ENCODE peak calls at places on chromosomes 2 and 18, in seven cellular contexts. Z, Y, P, R, D, L and X are unnamed samples.

GRCh38 chr2:187553908-187554703 is at the start of gene TFPI:
- DNase-seq in Z (peak; percentile 70), Y (peak; percentile 57), P (no peak), R (no peak), D (no peak), L (no peak), X (peak; percentile 33)

GRCh38 chr2:15223887-15224286 is 337.2 kb downstream of the NBAS start:
- DNase-seq in Z (peak; percentile 47), Y (no peak), P (no peak), R (no peak), D (no peak), L (no peak), X (no peak)

GRCh38 chr18:54675076-54675475 is 84.0 kb downstream of the DYNAP start:
- DNase-seq in Z (no peak), Y (no peak), P (no peak), R (no peak), D (no peak), L (no peak), X (no peak)

GRCh38 chr2:173414823-173415322 is 60.2 kb downstream of the CDCA7 start:
- DNase-seq in Z (peak; percentile 50), Y (no peak), P (no peak), R (no peak), D (no peak), L (no peak), X (no peak)

GRCh38 chr2:210366675-210367080 is 51.7 kb upstream of the MYL1 start:
- DNase-seq in Z (no peak), Y (no peak), P (no peak), R (no peak), D (no peak), L (no peak), X (no peak)

GRCh38 chr2:100822587-100823248 is 2.8 kb downstream of the NPAS2 start:
- DNase-seq in Z (no peak), Y (peak; percentile 19), P (no peak), R (no peak), D (no peak), L (no peak), X (no peak)

GRCh38 chr2:53751728-53752127 is 15.9 kb upstream of the CHAC2 start:
- DNase-seq in Z (no peak), Y (no peak), P (no peak), R (no peak), D (no peak), L (no peak), X (no peak)

GRCh38 chr2:43736637-43737036 is 37.2 kb upstream of the DYNC2LI1 start:
- DNase-seq in Z (no peak), Y (no peak), P (no peak), R (no peak), D (no peak), L (no peak), X (no peak)

GRCh38 chr2:197286805-197287595 is 23.6 kb downstream of the ANKRD44 start:
- DNase-seq in Z (peak; percentile 90), Y (peak; percentile 71), P (no peak), R (peak; percentile 65), D (peak; percentile 59), L (no peak), X (peak; percentile 49)

GRCh38 chr18:68676913-68677312 is 38.0 kb downstream of the TMX3 start:
- DNase-seq in Z (no peak), Y (no peak), P (no peak), R (no peak), D (no peak), L (no peak), X (no peak)

GRCh38 chr2:136765256-136765735 is at the start of gene THSD7B:
- DNase-seq in Z (no peak), Y (no peak), P (peak; percentile 69), R (no peak), D (no peak), L (no peak), X (no peak)

GRCh38 chr2:135257383-135258090 is 205.4 kb downstream of the RAB3GAP1 start:
- DNase-seq in Z (no peak), Y (no peak), P (no peak), R (no peak), D (no peak), L (no peak), X (no peak)

GRCh38 chr2:44077942-44078511 is 82.2 kb upstream of the LRPPRC start:
- DNase-seq in Z (no peak), Y (no peak), P (no peak), R (no peak), D (no peak), L (no peak), X (no peak)

GRCh38 chr2:218392891-218393462 is 6.7 kb upstream of the CTDSP1 start:
- DNase-seq in Z (no peak), Y (no peak), P (peak; percentile 27), R (no peak), D (no peak), L (no peak), X (no peak)

GRCh38 chr18:13267517-13267916 is 49.0 kb downstream of the LDLRAD4 start:
- DNase-seq in Z (no peak), Y (no peak), P (no peak), R (no peak), D (no peak), L (no peak), X (no peak)

GRCh38 chr2:191688934-191689695 is 11.2 kb downstream of the NABP1 start:
- DNase-seq in Z (peak; percentile 48), Y (no peak), P (no peak), R (no peak), D (no peak), L (no peak), X (no peak)

GRCh38 chr2:100365434-100365833 is 43.1 kb upstream of the LONRF2 start:
- DNase-seq in Z (peak; percentile 62), Y (no peak), P (no peak), R (no peak), D (peak; percentile 44), L (no peak), X (no peak)

GRCh38 chr2:314561-315336 is 26.9 kb upstream of the ALKAL2 start:
- DNase-seq in Z (no peak), Y (no peak), P (no peak), R (no peak), D (no peak), L (no peak), X (no peak)

GRCh38 chr18:73717570-73717969 is 430.1 kb downstream of the FBXO15 start:
- DNase-seq in Z (no peak), Y (no peak), P (no peak), R (no peak), D (no peak), L (no peak), X (no peak)

GRCh38 chr2:44362207-44363015 is 664 bp downstream of the CAMKMT start:
- DNase-seq in Z (peak; percentile 36), Y (peak; percentile 49), P (peak; percentile 49), R (peak; percentile 49), D (peak; percentile 42), L (peak; percentile 67), X (peak; percentile 36)

GRCh38 chr2:233571001-233571400 is 4.4 kb upstream of the USP40 start:
- DNase-seq in Z (no peak), Y (no peak), P (no peak), R (no peak), D (no peak), L (no peak), X (no peak)

GRCh38 chr2:144995482-144995881 is 475.6 kb upstream of the ZEB2 start:
- DNase-seq in Z (no peak), Y (no peak), P (no peak), R (no peak), D (no peak), L (no peak), X (no peak)

GRCh38 chr2:8394569-8395359 is 287.1 kb upstream of the ID2 start:
- DNase-seq in Z (no peak), Y (no peak), P (no peak), R (no peak), D (no peak), L (no peak), X (no peak)

GRCh38 chr2:133658020-133658903 is 90.0 kb upstream of the NCKAP5 start:
- DNase-seq in Z (no peak), Y (no peak), P (no peak), R (no peak), D (no peak), L (no peak), X (no peak)

GRCh38 chr2:31335921-31336570 is 78.5 kb downstream of the XDH start:
- DNase-seq in Z (no peak), Y (no peak), P (peak; percentile 53), R (no peak), D (no peak), L (no peak), X (no peak)

GRCh38 chr2:60569680-60570111 is 16.2 kb upstream of the BCL11A start:
- DNase-seq in Z (no peak), Y (no peak), P (no peak), R (no peak), D (no peak), L (no peak), X (no peak)

GRCh38 chr2:224584111-224584764 is 925 bp downstream of the CUL3 start:
- DNase-seq in Z (peak; percentile 16), Y (peak; percentile 36), P (peak; percentile 30), R (peak; percentile 36), D (peak; percentile 36), L (no peak), X (peak; percentile 24)

GRCh38 chr18:57542801-57543427 is 43.6 kb downstream of the FECH start:
- DNase-seq in Z (no peak), Y (no peak), P (peak; percentile 36), R (no peak), D (no peak), L (no peak), X (no peak)

GRCh38 chr2:200379481-200380120 is 73.1 kb downstream of the SPATS2L start:
- DNase-seq in Z (no peak), Y (no peak), P (no peak), R (no peak), D (no peak), L (no peak), X (no peak)
- H3K4me3 ChIP-seq in Z (no peak overlapping the region), Y (no peak overlapping the region), P (no peak overlapping the region), R (no peak overlapping the region), D (peak overlapping the region; percentile 16), L (no peak overlapping the region), X (no peak overlapping the region)

GRCh38 chr2:212548459-212548815 is 9.8 kb upstream of the ERBB4 start:
- DNase-seq in Z (peak; percentile 18), Y (peak; percentile 22), P (peak; percentile 28), R (no peak), D (no peak), L (no peak), X (no peak)
- TF ChIP-seq CTCF in Z (peak; percentile 32), Y (peak; percentile 49), P (peak; percentile 67), R (peak; percentile 18), D (no peak), L (no peak), X (no peak)

GRCh38 chr2:20052872-20053281 is 1.4 kb upstream of the LAPTM4A start:
- DNase-seq in Z (peak; percentile 81), Y (peak; percentile 68), P (peak; percentile 63), R (peak; percentile 79), D (peak; percentile 56), L (peak; percentile 82), X (peak; percentile 80)
- TF ChIP-seq EP300 in Z (no peak), Y (no peak), P (no peak), R (no peak), D (no peak), L (no peak), X (no peak)

DNA sequence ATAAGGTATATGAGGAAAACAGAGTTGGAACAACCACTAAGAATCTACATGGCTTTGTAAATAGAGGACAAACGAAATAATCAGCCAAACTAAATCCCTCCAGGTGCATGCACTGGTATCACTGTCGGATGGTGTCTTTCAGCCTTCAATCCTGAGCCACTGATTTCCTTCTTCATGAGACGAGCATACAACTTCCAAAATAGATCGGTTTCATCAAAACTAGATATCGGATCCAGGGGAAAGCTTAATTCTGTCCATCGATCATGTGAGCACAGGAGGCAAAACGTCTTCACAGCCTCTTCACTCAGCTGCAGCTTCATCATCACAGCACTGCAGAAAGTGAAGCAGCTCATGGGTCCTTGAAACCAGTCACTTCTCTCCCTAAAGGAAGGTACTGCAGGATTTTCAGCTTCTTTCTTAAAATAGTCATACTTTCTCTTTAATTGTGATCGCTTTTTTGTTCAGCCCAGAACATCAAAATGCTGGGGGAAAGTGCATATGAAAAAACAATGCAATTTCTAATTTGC is 80.5 kb downstream of the DTNB start:
- DNase-seq in Z (no peak), Y (no peak), P (no peak), R (no peak), D (no peak), L (no peak), X (no peak)
- H3K4me3 ChIP-seq in Z (no peak overlapping the region), Y (no peak overlapping the region), P (no peak overlapping the region), R (no peak overlapping the region), D (no peak overlapping the region), L (no peak overlapping the region), X (no peak overlapping the region)